ENCODE peak calls at places on chromosomes 2 and 18, in ten cellular contexts. Y is HFFc6; D is HepG2; C is NCI-H1436; U is CD8-positive, alpha-beta T cell; Q is AG08395; F is foreskin fibroblast; P is fibroblast of lung; A is CD4-positive, CD25-positive, alpha-beta regulatory T cell; W is KBM-7. Z is an unnamed sample.

GRCh38 chr2:195322324-195322723 is 334.7 kb upstream of the SLC39A10 start:
- DNase-seq in D (no peak), Q (no peak), P (peak; percentile 42), F (no peak), W (peak; percentile 60), C (no peak), A (no peak), U (no peak), Y (no peak), Z (peak; percentile 82)

GRCh38 chr2:9333591-9334171 is 89.6 kb downstream of the ITGB1BP1 start:
- DNase-seq in U (no peak), A (no peak), Y (peak; percentile 85), Q (peak; percentile 86), F (peak; percentile 73), W (peak; percentile 68), C (peak; percentile 23), D (peak; percentile 84), P (peak; percentile 88), Z (peak; percentile 78)

GRCh38 chr18:40932862-40933261 is 1022.2 kb upstream of the PIK3C3 start:
- DNase-seq in F (no peak), U (no peak), Q (no peak), W (no peak), P (no peak), C (no peak), Y (no peak), D (no peak), A (no peak), Z (no peak)

GRCh38 chr2:88159955-88160415 is 10.2 kb upstream of the THNSL2 start:
- DNase-seq in Q (peak; percentile 71), F (peak; percentile 61), A (peak; percentile 23), D (peak; percentile 82), C (peak; percentile 43), Y (peak; percentile 67), W (peak; percentile 65), U (peak; percentile 31), P (peak; percentile 45), Z (peak; percentile 61)

GRCh38 chr2:150994041-150994440 is 267.6 kb downstream of the RBM43 start:
- DNase-seq in U (no peak), D (no peak), A (no peak), Q (no peak), W (no peak), F (peak; percentile 48), P (no peak), Y (no peak), C (no peak), Z (no peak)

GRCh38 chr2:232977438-232977971 is 35.6 kb downstream of the NGEF start:
- DNase-seq in F (no peak), C (no peak), D (no peak), W (no peak), U (no peak), Q (no peak), P (no peak), Y (no peak), A (no peak), Z (no peak)

GRCh38 chr2:66840321-66841014 is 405.5 kb downstream of the MEIS1 start:
- DNase-seq in C (no peak), P (no peak), F (peak; percentile 48), W (no peak), A (no peak), D (no peak), Q (no peak), U (no peak), Y (peak; percentile 25), Z (no peak)

GRCh38 chr2:101253013-101253712 is 477 bp downstream of the CNOT11 start:
- DNase-seq in U (peak; percentile 51), W (no peak), A (peak; percentile 74), Y (peak; percentile 40), C (peak; percentile 23), Q (peak; percentile 48), D (no peak), F (peak; percentile 51), P (peak; percentile 72), Z (peak; percentile 65)

GRCh38 chr2:146246017-146246733 is 1598.7 kb upstream of the ACVR2A start:
- DNase-seq in U (no peak), D (no peak), C (no peak), A (no peak), W (no peak), P (peak; percentile 77), F (peak; percentile 14), Y (peak; percentile 55), Q (peak; percentile 8), Z (peak; percentile 1)

GRCh38 chr2:170222298-170222697 is 44.4 kb downstream of the MYO3B start:
- DNase-seq in W (no peak), D (no peak), C (no peak), Q (no peak), P (no peak), F (peak; percentile 23), A (no peak), Y (no peak), U (no peak), Z (no peak)

GRCh38 chr2:235419996-235420395 is 73.8 kb upstream of the AGAP1 start:
- DNase-seq in W (no peak), U (no peak), C (no peak), A (no peak), Q (no peak), P (no peak), F (no peak), Y (no peak), D (no peak), Z (no peak)

GRCh38 chr18:10036479-10036878 is 122.7 kb downstream of the VAPA start:
- DNase-seq in P (no peak), A (no peak), C (no peak), D (no peak), Q (peak; percentile 61), W (no peak), U (no peak), F (no peak), Y (no peak), Z (no peak)

GRCh38 chr2:110732422-110733413 is at the start of gene ACOXL:
- DNase-seq in Q (no peak), U (no peak), P (no peak), F (no peak), C (peak; percentile 5), W (no peak), D (no peak), Y (no peak), A (no peak), Z (no peak)

GRCh38 chr18:41558744-41559143 is 396.3 kb upstream of the PIK3C3 start:
- DNase-seq in C (no peak), U (no peak), P (no peak), A (no peak), D (no peak), W (no peak), Y (no peak), F (no peak), Q (no peak), Z (no peak)

GRCh38 chr2:5442736-5443135 is 249.4 kb upstream of the SOX11 start:
- DNase-seq in P (no peak), F (no peak), Q (no peak), A (no peak), Y (no peak), C (no peak), D (no peak), U (no peak), W (no peak), Z (no peak)

GRCh38 chr18:36441872-36442271 is 144.4 kb downstream of the FHOD3 start:
- DNase-seq in F (peak; percentile 28), D (no peak), P (peak; percentile 92), C (no peak), Y (peak; percentile 42), U (no peak), W (no peak), A (no peak), Q (peak; percentile 58), Z (peak; percentile 50)

GRCh38 chr2:207480521-207481034 is 49.2 kb upstream of the CREB1 start:
- DNase-seq in Q (no peak), F (no peak), C (no peak), Y (no peak), D (no peak), A (no peak), W (no peak), P (no peak), U (no peak), Z (no peak)

GRCh38 chr2:204795156-204795555 is 249.9 kb downstream of the PARD3B start:
- DNase-seq in D (no peak), W (no peak), A (no peak), P (peak; percentile 53), U (no peak), F (peak; percentile 34), Y (peak; percentile 46), Q (peak; percentile 29), C (no peak), Z (peak; percentile 40)

GRCh38 chr2:96470636-96471035 is 34.5 kb downstream of the NEURL3 start:
- DNase-seq in Q (peak; percentile 12), Y (no peak), D (no peak), A (peak; percentile 10), U (no peak), F (no peak), C (no peak), P (peak; percentile 18), W (no peak), Z (peak; percentile 48)

GRCh38 chr2:128316777-128317185 is 1.9 kb downstream of the HS6ST1 start:
- DNase-seq in U (no peak), D (no peak), W (no peak), P (no peak), Q (no peak), C (no peak), Y (no peak), F (no peak), A (no peak), Z (no peak)

GRCh38 chr2:168603439-168603961 is 147.4 kb downstream of the CERS6 start:
- DNase-seq in P (peak; percentile 24), C (no peak), Q (no peak), A (no peak), Y (no peak), W (no peak), D (no peak), F (no peak), U (no peak), Z (no peak)

GRCh38 chr2:168254158-168254935 is 7.0 kb upstream of the STK39 start:
- DNase-seq in U (no peak), Y (peak; percentile 70), F (peak; percentile 51), Q (peak; percentile 22), P (peak; percentile 48), W (no peak), D (peak; percentile 50), C (no peak), A (no peak), Z (peak; percentile 69)

GRCh38 chr2:74441111-74441689 is 537 bp downstream of the RTKN start:
- DNase-seq in C (no peak), P (no peak), Y (no peak), A (no peak), D (no peak), F (no peak), Q (no peak), W (no peak), U (no peak), Z (no peak)

GRCh38 chr18:49613141-49613641 is 51.3 kb downstream of the LIPG start:
- DNase-seq in P (peak; percentile 74), Y (no peak), A (no peak), C (no peak), F (no peak), D (no peak), U (no peak), W (no peak), Q (no peak), Z (peak; percentile 27)

GRCh38 chr2:95734976-95735890 is 143.4 kb downstream of the TRIM43 start:
- DNase-seq in D (no peak), Q (no peak), U (no peak), A (no peak), Y (no peak), F (no peak), C (no peak), W (no peak), P (no peak), Z (no peak)

GRCh38 chr18:63111549-63112402 is 207.8 kb downstream of the BCL2 start:
- DNase-seq in D (no peak), Y (no peak), A (no peak), U (no peak), F (no peak), P (no peak), Q (no peak), C (peak; percentile 7), W (peak; percentile 78), Z (no peak)

GRCh38 chr2:127161176-127162136 is 54.5 kb upstream of the BIN1 start:
- DNase-seq in W (no peak), P (no peak), U (no peak), Y (no peak), F (no peak), D (no peak), A (no peak), C (no peak), Q (no peak), Z (no peak)

GRCh38 chr18:22988208-22988607 is 55.1 kb downstream of the RBBP8 start:
- DNase-seq in U (no peak), A (no peak), Q (no peak), P (no peak), W (no peak), C (no peak), D (no peak), Y (no peak), F (no peak), Z (no peak)